ENCODE peak calls at places on chromosomes 7 and 10, in eight cellular contexts. U, Z, K, X, V, B, H and S are unnamed samples.

GRCh38 chr7:90677742-90678439 is 81.8 kb downstream of the CDK14 start:
- DNase-seq in B (no peak), U (no peak), H (no peak), Z (no peak), X (no peak), V (peak), K (no peak), S (no peak)

GRCh38 chr7:151714201-151714600 is 162.7 kb downstream of the PRKAG2 start:
- DNase-seq in K (no peak), Z (no peak), V (no peak), X (no peak), B (no peak), U (no peak), H (no peak), S (no peak)

GRCh38 chr7:69283421-69283820 is 314.9 kb upstream of the AUTS2 start:
- DNase-seq in U (peak), Z (peak), X (no peak), H (no peak), B (peak), K (no peak), V (no peak), S (no peak)

GRCh38 chr10:132279873-132280645 is 27.7 kb downstream of the STK32C start:
- DNase-seq in K (no peak), V (no peak), Z (no peak), X (no peak), H (no peak), B (no peak), U (no peak), S (no peak)

GRCh38 chr10:133179651-133180050 is 19.6 kb downstream of the KNDC1 start:
- DNase-seq in V (no peak), X (no peak), H (no peak), U (no peak), Z (no peak), B (no peak), K (no peak), S (no peak)

GRCh38 chr7:44637788-44638594 is 31.6 kb downstream of the OGDH start:
- DNase-seq in V (no peak), Z (peak), X (peak), K (peak), U (peak), B (no peak), H (peak), S (peak)

GRCh38 chr10:95545981-95546380 is 15.2 kb downstream of the SORBS1 start:
- DNase-seq in Z (no peak), X (no peak), H (no peak), B (no peak), V (no peak), K (no peak), U (no peak), S (no peak)

GRCh38 chr10:42970451-42971250 is 106.2 kb upstream of the RET start:
- DNase-seq in H (no peak), Z (peak), K (peak), U (no peak), X (peak), V (no peak), B (peak), S (no peak)

GRCh38 chr10:77179015-77179695 is 458.5 kb downstream of the KCNMA1 start:
- DNase-seq in B (peak), K (no peak), X (peak), Z (no peak), H (no peak), V (peak), U (peak), S (peak)

GRCh38 chr7:50155755-50156154 is 62.7 kb upstream of the ZPBP start:
- DNase-seq in U (no peak), B (no peak), H (no peak), K (no peak), X (no peak), V (no peak), Z (no peak), S (no peak)

GRCh38 chr7:43072530-43072929 is 39.9 kb upstream of the HECW1 start:
- DNase-seq in V (no peak), Z (no peak), K (no peak), X (no peak), U (no peak), B (no peak), H (no peak), S (peak)

GRCh38 chr7:24980695-24981543 is 941 bp upstream of the OSBPL3 start:
- DNase-seq in Z (peak), X (no peak), V (peak), U (peak), B (no peak), H (peak), K (no peak), S (peak)

GRCh38 chr10:15474671-15475070 is 103.6 kb upstream of the FAM171A1 start:
- DNase-seq in K (no peak), U (peak), Z (no peak), X (no peak), V (no peak), B (no peak), H (no peak), S (no peak)

GRCh38 chr7:27217951-27218350 is 18.1 kb upstream of the HOXA13 start:
- DNase-seq in H (no peak), U (no peak), B (no peak), V (no peak), Z (no peak), K (no peak), X (no peak), S (no peak)

GRCh38 chr10:11294831-11295230 is 277.2 kb downstream of the CELF2 start:
- DNase-seq in U (no peak), Z (no peak), K (no peak), B (no peak), X (no peak), H (no peak), V (no peak), S (peak)

GRCh38 chr10:17385066-17385465 is 69.3 kb downstream of the ST8SIA6 start:
- DNase-seq in H (no peak), Z (no peak), B (no peak), X (no peak), U (no peak), V (no peak), K (no peak), S (no peak)

GRCh38 chr7:92246363-92247101 is 758 bp downstream of the ANKIB1 start:
- DNase-seq in B (no peak), H (peak), U (peak), Z (no peak), X (no peak), K (no peak), V (peak), S (peak)

GRCh38 chr10:32941357-32941756 is 16.7 kb downstream of the ITGB1 start:
- DNase-seq in B (no peak), V (no peak), K (no peak), Z (no peak), X (no peak), H (no peak), U (no peak), S (no peak)

GRCh38 chr10:1154531-1154930 is 98.3 kb downstream of the WDR37 start:
- DNase-seq in X (peak), B (no peak), U (no peak), H (no peak), V (no peak), Z (no peak), K (no peak), S (no peak)

DNA sequence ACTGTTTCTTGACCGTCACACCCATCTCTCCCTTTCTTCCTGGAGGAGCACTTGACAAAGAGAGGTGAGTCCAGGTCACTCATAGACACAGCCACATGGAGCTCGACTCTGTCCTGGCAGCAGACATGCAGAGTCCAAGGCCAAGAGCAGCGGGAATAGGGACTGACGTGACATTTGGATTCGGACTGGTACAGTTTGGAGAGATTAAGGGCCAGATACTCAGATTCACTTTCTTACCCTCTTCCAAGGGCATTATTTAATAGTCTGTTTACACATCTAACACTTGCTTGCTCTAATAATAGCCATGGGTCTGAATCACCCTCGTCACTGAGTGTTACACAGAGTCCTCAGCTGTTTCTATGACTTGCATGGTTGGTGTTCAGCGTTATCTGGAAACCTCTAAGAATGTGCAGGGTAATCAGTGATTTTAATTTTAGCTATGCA is 39.2 kb upstream of the OTUD1 start:
- DNase-seq in V (no peak), U (peak), H (no peak), X (no peak), Z (no peak), B (no peak), K (no peak), S (peak)
- H3K4me3 ChIP-seq in V (no peak), U (no peak), H (no peak), X (no peak), Z (no peak), B (no peak), K (no peak), S (no peak)

DNA sequence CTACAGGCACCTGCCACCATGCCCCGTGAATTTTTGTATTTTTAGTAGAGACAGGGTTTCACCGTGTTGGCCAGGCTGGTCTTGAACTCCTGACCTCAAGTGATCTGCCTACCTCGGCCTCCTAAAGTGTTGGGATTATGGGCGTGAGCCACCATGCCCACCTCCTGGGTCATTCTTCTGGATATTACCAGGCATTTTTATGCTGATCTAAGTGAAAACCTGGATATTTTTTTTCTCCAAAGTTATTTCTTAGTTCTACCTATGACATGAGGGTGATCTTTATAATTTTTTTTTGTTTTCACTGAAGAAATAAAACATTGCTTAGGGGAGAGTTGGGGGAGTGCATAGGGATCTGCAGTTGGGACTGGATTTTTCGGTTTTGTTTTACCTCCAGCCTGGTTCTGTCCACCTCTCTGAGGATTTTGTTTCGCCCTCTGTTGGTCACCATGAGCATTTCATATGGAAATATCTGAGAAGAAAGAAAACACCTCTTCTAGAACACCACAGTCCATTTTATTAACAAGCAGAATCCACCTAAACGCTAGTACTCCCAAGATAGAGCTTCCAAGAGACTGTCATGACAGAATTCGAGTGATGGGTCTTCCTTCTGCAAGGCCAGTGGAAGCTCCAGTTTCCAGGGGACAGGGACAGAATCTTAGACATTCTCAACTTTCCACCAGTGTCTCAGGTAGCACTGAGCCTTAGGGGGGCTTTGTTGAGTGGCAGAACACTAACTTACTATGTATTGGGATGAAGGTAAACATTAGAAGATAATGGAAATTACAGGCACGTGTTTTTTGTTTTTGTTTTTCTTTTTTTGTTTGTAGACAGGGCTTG is 33.4 kb upstream of the AFAP1L2 start:
- DNase-seq in V (peak), U (peak), B (no peak), H (no peak), K (peak), Z (no peak), X (no peak), S (peak)
- TF ChIP-seq CTCF in V (peak), U (peak), B (peak), H (no peak), K (peak), Z (peak), X (peak), S (peak)

GRCh38 chr10:86387221-86387794 is 20.7 kb upstream of the GRID1 start:
- DNase-seq in B (no peak), K (peak), Z (no peak), H (no peak), X (no peak), U (no peak), V (peak), S (no peak)

GRCh38 chr10:86391236-86391840 is 24.7 kb upstream of the GRID1 start:
- DNase-seq in V (no peak), K (no peak), B (no peak), X (no peak), U (no peak), Z (no peak), H (no peak), S (no peak)

GRCh38 chr10:86388119-86388704 is 21.6 kb upstream of the GRID1 start:
- DNase-seq in X (no peak), Z (no peak), U (no peak), B (peak), V (no peak), K (no peak), H (no peak), S (no peak)

GRCh38 chr10:86390337-86391120 is 23.9 kb upstream of the GRID1 start:
- DNase-seq in U (no peak), V (no peak), K (no peak), B (no peak), Z (no peak), H (no peak), X (no peak), S (no peak)

DNA sequence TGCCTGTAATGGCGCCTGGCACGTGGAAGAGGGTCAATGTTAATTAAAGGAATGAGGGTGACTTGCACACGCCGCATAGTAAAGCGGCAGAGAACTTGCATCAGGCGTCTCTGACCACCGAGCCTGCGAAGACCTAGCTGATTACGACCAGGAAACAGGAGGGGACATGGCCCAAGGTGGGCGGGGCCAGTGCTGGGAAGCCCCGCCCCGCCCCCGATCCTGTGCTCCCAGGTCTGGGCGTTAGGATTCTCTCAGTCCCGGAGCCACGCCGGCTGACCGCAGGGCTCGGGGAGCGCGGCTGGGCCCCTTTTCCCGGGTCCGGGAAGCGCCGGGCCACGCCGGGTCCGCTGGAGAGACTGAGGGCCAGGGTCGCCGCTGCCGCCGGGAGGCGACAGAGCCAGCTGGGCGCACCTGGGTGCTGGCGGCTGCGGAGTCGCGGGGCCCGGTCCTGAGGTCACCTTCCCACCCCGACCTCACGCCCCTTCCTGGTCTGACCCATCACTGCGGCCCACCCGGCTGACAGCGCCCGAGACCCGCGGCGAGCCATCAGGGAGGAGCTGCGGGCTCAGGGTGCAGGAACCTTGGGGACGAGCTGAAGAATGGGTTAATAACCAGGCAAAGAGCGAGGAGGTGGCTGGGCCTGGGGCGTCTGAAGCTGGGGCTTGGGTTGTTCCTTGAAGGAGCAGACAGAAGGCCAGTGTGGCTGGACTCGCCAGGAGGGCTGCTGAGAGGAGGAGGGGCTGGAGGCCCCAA is 23.0 kb upstream of the GRID1 start:
- DNase-seq in Z (no peak), V (peak), B (no peak), K (no peak), U (no peak), X (no peak), H (no peak), S (peak)
- H3K4me3 ChIP-seq in Z (peak), V (peak), B (peak), K (no peak), U (peak), X (peak), H (peak), S (peak)

GRCh38 chr10:71981868-71982230 is 17.7 kb downstream of the CHST3 start:
- DNase-seq in K (no peak), Z (no peak), U (no peak), B (no peak), H (no peak), X (no peak), V (no peak), S (no peak)

GRCh38 chr10:71984798-71985388 is 20.7 kb downstream of the CHST3 start:
- DNase-seq in Z (no peak), B (no peak), V (no peak), X (no peak), U (no peak), H (no peak), K (no peak), S (no peak)

GRCh38 chr10:71984126-71984797 is 20.1 kb downstream of the CHST3 start:
- DNase-seq in K (no peak), V (no peak), U (no peak), Z (no peak), H (no peak), B (no peak), X (no peak), S (no peak)

GRCh38 chr10:71982269-71983178 is 18.3 kb downstream of the CHST3 start:
- DNase-seq in Z (no peak), V (no peak), U (no peak), X (no peak), B (no peak), H (no peak), K (no peak), S (no peak)

DNA sequence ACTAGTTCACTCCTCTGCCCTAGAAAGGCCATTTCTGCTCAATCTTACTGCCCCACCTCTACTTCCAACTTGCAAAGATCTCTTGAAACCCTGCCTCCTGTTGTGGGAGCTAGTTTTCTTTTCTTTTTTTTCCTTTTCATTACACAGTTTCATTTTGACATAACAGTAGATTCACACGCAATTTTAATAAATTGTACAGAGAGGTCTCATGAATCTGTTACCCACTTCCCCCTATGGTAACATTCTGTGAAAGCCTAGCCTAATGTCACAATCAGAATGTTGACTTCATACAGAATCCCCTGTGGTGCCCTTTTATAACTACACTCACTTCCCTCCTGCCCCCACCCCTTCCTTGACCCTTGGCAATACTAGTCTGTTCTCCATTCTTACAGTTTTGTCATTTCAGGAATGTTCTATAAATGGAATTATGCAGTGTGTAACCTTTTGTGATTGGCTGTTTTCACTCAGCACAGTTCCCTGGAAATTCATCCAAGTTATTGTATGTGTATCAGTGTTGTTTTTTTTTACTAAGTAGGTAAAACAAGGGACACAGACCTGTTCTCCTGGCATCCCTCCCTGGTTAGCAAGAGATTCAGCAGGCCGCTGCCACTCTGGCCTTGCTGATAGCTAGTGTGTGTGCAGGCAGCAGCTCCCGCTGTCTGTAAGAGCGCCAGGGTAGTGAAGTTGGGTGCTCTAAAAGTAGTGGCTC is 21.5 kb downstream of the CHST3 start:
- DNase-seq in X (peak), U (peak), Z (no peak), H (no peak), K (peak), B (no peak), V (no peak), S (peak)
- TF ChIP-seq CTCF in X (peak), U (no peak), Z (no peak), H (no peak), K (no peak), B (no peak), V (no peak), S (no peak)

GRCh38 chr7:120486164-120486563 is 213.2 kb downstream of the KCND2 start:
- DNase-seq in V (no peak), H (no peak), U (peak), X (no peak), K (no peak), Z (no peak), B (no peak), S (no peak)
- H3K4me3 ChIP-seq in V (no peak), H (no peak), U (no peak), X (no peak), K (no peak), Z (no peak), B (no peak), S (no peak)

GRCh38 chr7:158975526-158976467 is 119.4 kb downstream of the DYNC2I1 start:
- DNase-seq in B (no peak), X (no peak), Z (no peak), V (peak), K (no peak), H (peak), U (no peak), S (no peak)

GRCh38 chr7:158971214-158971613 is 114.9 kb downstream of the DYNC2I1 start:
- DNase-seq in X (no peak), K (no peak), B (no peak), Z (no peak), U (no peak), H (no peak), V (no peak), S (no peak)

GRCh38 chr7:158976468-158976848 is 120.1 kb downstream of the DYNC2I1 start:
- DNase-seq in U (no peak), B (no peak), H (no peak), K (no peak), Z (no peak), V (peak), X (no peak), S (no peak)

GRCh38 chr7:158973941-158974785 is 117.8 kb downstream of the DYNC2I1 start:
- DNase-seq in X (no peak), U (no peak), K (no peak), Z (no peak), B (no peak), V (no peak), H (no peak), S (no peak)

GRCh38 chr7:158973440-158973839 is 117.1 kb downstream of the DYNC2I1 start:
- DNase-seq in X (no peak), V (peak), B (no peak), U (no peak), K (no peak), Z (no peak), H (peak), S (peak)
- TF ChIP-seq CTCF in X (peak), V (peak), B (no peak), U (no peak), K (no peak), Z (no peak), H (no peak), S (peak)

GRCh38 chr7:12809476-12809875 is 122.0 kb downstream of the ARL4A start:
- DNase-seq in X (no peak), Z (no peak), K (no peak), H (no peak), B (no peak), V (peak), U (no peak), S (no peak)

GRCh38 chr7:12812111-12812510 is 124.7 kb downstream of the ARL4A start:
- DNase-seq in H (no peak), B (no peak), U (no peak), V (no peak), X (no peak), K (no peak), Z (no peak), S (no peak)

GRCh38 chr7:12814797-12815196 is 127.4 kb downstream of the ARL4A start:
- DNase-seq in U (no peak), V (no peak), K (peak), X (no peak), Z (no peak), H (no peak), B (no peak), S (no peak)

GRCh38 chr7:12815871-12816270 is 128.4 kb downstream of the ARL4A start:
- DNase-seq in V (no peak), Z (no peak), U (no peak), X (no peak), H (no peak), B (no peak), K (peak), S (no peak)

GRCh38 chr7:12814107-12814506 is 126.7 kb downstream of the ARL4A start:
- DNase-seq in H (no peak), B (no peak), K (no peak), V (no peak), X (no peak), U (no peak), Z (no peak), S (no peak)
- H3K4me3 ChIP-seq in H (no peak), B (no peak), K (no peak), V (no peak), X (no peak), U (no peak), Z (no peak), S (no peak)

GRCh38 chr10:93220315-93221170 is 146.8 kb downstream of the CYP26A1 start:
- DNase-seq in U (no peak), V (no peak), H (no peak), B (no peak), Z (no peak), X (no peak), K (no peak), S (no peak)
- TF ChIP-seq CTCF in U (no peak), V (no peak), H (no peak), B (no peak), Z (no peak), X (no peak), K (no peak), S (no peak)